ENCODE peak calls at places on chromosomes 7 and 10, in ten cellular contexts. B is bronchial epithelial cell; V is OCI-M1; U is IMR-90; F is NCI-H748 treated with DMSO at 0.1 percent for 48 hours; C is activated T-helper 1 cell treated with Interleukin-2 at 50 U/mL for 16 hours; P is HS-5; K is nephron progenitor cell; E is activated effector memory CD4-positive, alpha-beta T cell treated with anti-CD3 and anti-CD28 coated beads, Interleukin-2, amount 50 U/mL, for 16 hours; X is stimulated activated CD4-positive, alpha-beta T cell treated with anti-CD3 and anti-CD28 coated beads, Interleukin-12 subunit alpha, Interleukin-12 subunit beta, amount 100 ng/mL, for 4 hours. L is an unnamed sample.

GRCh38 chr7:27192546-27193334 is 7.2 kb downstream of the HOXA13 start:
- DNase-seq in K (peak), U (no peak), V (no peak), C (no peak), B (no peak), F (no peak), X (no peak), E (peak), P (no peak), L (no peak)

GRCh38 chr7:14834456-14834855 is 68.1 kb downstream of the DGKB start:
- DNase-seq in F (no peak), U (peak), P (peak), K (no peak), E (no peak), C (no peak), V (no peak), B (peak), X (no peak), L (no peak)

GRCh38 chr7:104956753-104957450 is 57.1 kb upstream of the KMT2E start:
- DNase-seq in F (no peak), E (no peak), U (peak), V (peak), X (no peak), K (no peak), B (peak), P (no peak), C (no peak), L (no peak)

GRCh38 chr10:844552-844951 is 87.0 kb downstream of the LARP4B start:
- DNase-seq in C (no peak), V (no peak), B (no peak), E (no peak), F (no peak), U (peak), K (no peak), P (no peak), X (no peak), L (no peak)

GRCh38 chr10:86688398-86688921 is 20.1 kb downstream of the LDB3 start:
- DNase-seq in B (peak), V (peak), U (peak), P (peak), C (peak), K (peak), X (peak), E (peak), F (peak), L (peak)

GRCh38 chr10:122264442-122264841 is 6.7 kb upstream of the BTBD16 start:
- DNase-seq in C (no peak), B (peak), K (no peak), E (no peak), P (no peak), V (no peak), X (no peak), F (no peak), U (peak), L (no peak)

GRCh38 chr7:72152171-72153131 is 259.7 kb downstream of the CALN1 start:
- DNase-seq in B (no peak), P (no peak), E (no peak), F (no peak), U (no peak), K (no peak), C (no peak), X (no peak), V (no peak), L (no peak)

GRCh38 chr10:37314862-37315261 is 189.5 kb downstream of the ANKRD30A start:
- DNase-seq in F (no peak), X (no peak), B (peak), V (no peak), P (no peak), C (no peak), K (no peak), U (no peak), E (no peak), L (no peak)

GRCh38 chr7:150994141-150994837 is 3.5 kb downstream of the NOS3 start:
- DNase-seq in C (no peak), F (no peak), K (no peak), X (no peak), B (no peak), E (no peak), V (peak), U (no peak), P (no peak), L (no peak)

GRCh38 chr7:17816903-17817302 is 123.4 kb downstream of the SNX13 start:
- DNase-seq in K (no peak), P (no peak), U (no peak), V (no peak), X (no peak), C (no peak), F (no peak), E (no peak), B (no peak), L (no peak)

GRCh38 chr7:44750921-44751571 is 2.4 kb downstream of the ZMIZ2 start:
- DNase-seq in V (no peak), P (no peak), U (peak), E (peak), C (peak), K (no peak), B (no peak), X (peak), F (no peak), L (no peak)

GRCh38 chr10:113304726-113305125 is 248.1 kb upstream of the HABP2 start:
- DNase-seq in E (no peak), P (no peak), V (no peak), U (no peak), F (no peak), B (no peak), K (no peak), X (no peak), C (no peak), L (no peak)

GRCh38 chr10:5942471-5942870 is 34.9 kb downstream of the IL15RA start:
- DNase-seq in V (no peak), C (no peak), U (no peak), X (no peak), B (no peak), F (no peak), E (no peak), P (no peak), K (no peak), L (no peak)

GRCh38 chr10:64503429-64503828 is 982.2 kb downstream of the REEP3 start:
- DNase-seq in F (no peak), V (peak), U (no peak), E (no peak), C (no peak), B (no peak), P (no peak), X (no peak), K (no peak), L (no peak)

GRCh38 chr10:124145109-124145860 is 51.9 kb upstream of the CHST15 start:
- DNase-seq in K (no peak), E (no peak), U (no peak), B (peak), F (no peak), C (no peak), X (no peak), V (no peak), P (no peak), L (no peak)

GRCh38 chr10:89829887-89830269 is 128.5 kb downstream of the KIF20B start:
- DNase-seq in U (no peak), P (no peak), V (no peak), C (no peak), B (no peak), K (no peak), X (no peak), F (no peak), E (no peak), L (no peak)

GRCh38 chr7:68245688-68246087 is 1249.1 kb downstream of the TYW1 start:
- DNase-seq in K (no peak), F (no peak), E (no peak), P (no peak), U (no peak), V (no peak), C (no peak), B (no peak), X (no peak), L (no peak)

GRCh38 chr10:96511044-96511945 is 2.4 kb downstream of the TLL2 start:
- DNase-seq in F (peak), V (peak), C (no peak), U (peak), B (peak), K (peak), X (no peak), P (no peak), E (no peak), L (peak)

GRCh38 chr10:80769700-80770160 is 232.0 kb downstream of the SH2D4B start:
- DNase-seq in E (no peak), X (no peak), K (no peak), U (no peak), C (no peak), B (no peak), F (no peak), V (peak), P (no peak), L (no peak)

GRCh38 chr10:51907342-51907741 is 207.9 kb upstream of the CSTF2T start:
- DNase-seq in P (no peak), X (no peak), F (no peak), U (no peak), V (no peak), K (no peak), C (no peak), E (no peak), B (no peak), L (no peak)

GRCh38 chr10:52644678-52645434 is 127.7 kb downstream of the MBL2 start:
- DNase-seq in F (peak), P (no peak), B (peak), V (peak), U (peak), K (peak), C (no peak), E (no peak), X (no peak), L (peak)

GRCh38 chr7:104656467-104656866 is 328.1 kb downstream of the LHFPL3 start:
- DNase-seq in F (no peak), P (peak), C (no peak), E (no peak), X (no peak), B (peak), U (no peak), V (no peak), K (no peak), L (no peak)